ENCODE peak calls at places on chromosomes 6 and 20, in nine cellular contexts. One of them, this sample, is unnamed.

GRCh38 chr6:134741193-134741521 is 208.7 kb downstream of the ALDH8A1 start:
- DNase-seq in posterior vena cava: no peak
- DNase-seq in effector memory CD4-positive, alpha-beta T cell: no peak
- DNase-seq in cardiac fibroblast: no peak
- DNase-seq in AG20443: no peak
- DNase-seq in left colon: no peak
- DNase-seq in ACHN: peak
- DNase-seq in SK-N-MC: no peak
- DNase-seq in CD8-positive, alpha-beta memory T cell: no peak
- DNase-seq in this sample: no peak

GRCh38 chr20:56392282-56393132 is at the start of gene CSTF1:
- DNase-seq in posterior vena cava: peak
- DNase-seq in SK-N-MC: peak
- DNase-seq in CD8-positive, alpha-beta memory T cell: peak
- DNase-seq in ACHN: peak
- DNase-seq in left colon: peak
- DNase-seq in effector memory CD4-positive, alpha-beta T cell: peak
- DNase-seq in AG20443: peak
- DNase-seq in cardiac fibroblast: peak
- DNase-seq in this sample: peak

GRCh38 chr6:11769816-11770545 is 8.6 kb downstream of the ADTRP start:
- DNase-seq in SK-N-MC: no peak
- DNase-seq in CD8-positive, alpha-beta memory T cell: no peak
- DNase-seq in AG20443: no peak
- DNase-seq in left colon: no peak
- DNase-seq in cardiac fibroblast: no peak
- DNase-seq in ACHN: peak
- DNase-seq in effector memory CD4-positive, alpha-beta T cell: no peak
- DNase-seq in posterior vena cava: no peak
- DNase-seq in this sample: no peak

GRCh38 chr6:82957171-82957894 is 108.3 kb downstream of the UBE3D start:
- DNase-seq in effector memory CD4-positive, alpha-beta T cell: no peak
- DNase-seq in AG20443: no peak
- DNase-seq in left colon: no peak
- DNase-seq in SK-N-MC: no peak
- DNase-seq in CD8-positive, alpha-beta memory T cell: no peak
- DNase-seq in ACHN: no peak
- DNase-seq in posterior vena cava: no peak
- DNase-seq in cardiac fibroblast: no peak
- DNase-seq in this sample: no peak

GRCh38 chr6:129644567-129645015 is 65.4 kb downstream of the ARHGAP18 start:
- DNase-seq in AG20443: no peak
- DNase-seq in ACHN: no peak
- DNase-seq in left colon: no peak
- DNase-seq in SK-N-MC: no peak
- DNase-seq in effector memory CD4-positive, alpha-beta T cell: no peak
- DNase-seq in posterior vena cava: no peak
- DNase-seq in cardiac fibroblast: peak
- DNase-seq in CD8-positive, alpha-beta memory T cell: no peak
- DNase-seq in this sample: no peak

GRCh38 chr6:16105874-16106273 is 23.0 kb upstream of the MYLIP start:
- DNase-seq in AG20443: no peak
- DNase-seq in left colon: no peak
- DNase-seq in CD8-positive, alpha-beta memory T cell: no peak
- DNase-seq in ACHN: no peak
- DNase-seq in SK-N-MC: peak
- DNase-seq in effector memory CD4-positive, alpha-beta T cell: no peak
- DNase-seq in posterior vena cava: no peak
- DNase-seq in cardiac fibroblast: peak
- DNase-seq in this sample: no peak

GRCh38 chr6:35093118-35093445 is 48.1 kb downstream of the TCP11 start:
- DNase-seq in left colon: no peak
- DNase-seq in effector memory CD4-positive, alpha-beta T cell: no peak
- DNase-seq in CD8-positive, alpha-beta memory T cell: no peak
- DNase-seq in ACHN: no peak
- DNase-seq in AG20443: peak
- DNase-seq in posterior vena cava: no peak
- DNase-seq in cardiac fibroblast: no peak
- DNase-seq in SK-N-MC: no peak
- DNase-seq in this sample: no peak

GRCh38 chr20:46699651-46700359 is 9.6 kb upstream of the SLC2A10 start:
- DNase-seq in AG20443: peak
- DNase-seq in CD8-positive, alpha-beta memory T cell: no peak
- DNase-seq in SK-N-MC: no peak
- DNase-seq in cardiac fibroblast: peak
- DNase-seq in ACHN: peak
- DNase-seq in left colon: peak
- DNase-seq in effector memory CD4-positive, alpha-beta T cell: no peak
- DNase-seq in posterior vena cava: no peak
- DNase-seq in this sample: no peak

GRCh38 chr6:154471609-154472362 is 38.7 kb downstream of the CNKSR3 start:
- DNase-seq in SK-N-MC: no peak
- DNase-seq in cardiac fibroblast: no peak
- DNase-seq in posterior vena cava: no peak
- DNase-seq in ACHN: no peak
- DNase-seq in CD8-positive, alpha-beta memory T cell: no peak
- DNase-seq in effector memory CD4-positive, alpha-beta T cell: no peak
- DNase-seq in AG20443: no peak
- DNase-seq in left colon: no peak
- DNase-seq in this sample: no peak

GRCh38 chr6:84508334-84508733 is 256.1 kb downstream of the TBX18 start:
- DNase-seq in posterior vena cava: no peak
- DNase-seq in CD8-positive, alpha-beta memory T cell: no peak
- DNase-seq in left colon: no peak
- DNase-seq in cardiac fibroblast: no peak
- DNase-seq in effector memory CD4-positive, alpha-beta T cell: no peak
- DNase-seq in AG20443: no peak
- DNase-seq in SK-N-MC: no peak
- DNase-seq in ACHN: no peak
- DNase-seq in this sample: no peak

GRCh38 chr6:143762126-143762525 is 81.0 kb upstream of the LTV1 start:
- DNase-seq in left colon: no peak
- DNase-seq in cardiac fibroblast: no peak
- DNase-seq in SK-N-MC: no peak
- DNase-seq in AG20443: no peak
- DNase-seq in ACHN: no peak
- DNase-seq in effector memory CD4-positive, alpha-beta T cell: no peak
- DNase-seq in CD8-positive, alpha-beta memory T cell: no peak
- DNase-seq in posterior vena cava: no peak
- DNase-seq in this sample: no peak

GRCh38 chr6:10014561-10014960 is 400.3 kb downstream of the TFAP2A start:
- DNase-seq in ACHN: no peak
- DNase-seq in AG20443: peak
- DNase-seq in effector memory CD4-positive, alpha-beta T cell: no peak
- DNase-seq in cardiac fibroblast: no peak
- DNase-seq in CD8-positive, alpha-beta memory T cell: no peak
- DNase-seq in SK-N-MC: no peak
- DNase-seq in posterior vena cava: no peak
- DNase-seq in left colon: no peak
- DNase-seq in this sample: no peak